ENCODE peak calls at places on chromosomes 4 and X, in eight cellular contexts. B is NCI-H2171 treated with DMSO at 0.1 percent for 48 hours; K is NCI-H1092; F is stomach; S is nephron progenitor cell; C is uterus; T is effector CD4-positive, alpha-beta T cell; M is mesendoderm. J is an unnamed sample.
A peak's percentile ranks its signal among the peaks of the same experiment; 100 is the strongest.

GRCh38 chr4:144190009-144190408 is 49.5 kb upstream of the GYPA start:
- DNase-seq in M (no peak), S (no peak), B (no peak), F (no peak), C (no peak), K (no peak), T (no peak), J (no peak)

GRCh38 chrX:154998204-154998880 is 24.2 kb downstream of the F8 start:
- DNase-seq in K (no peak), T (no peak), S (no peak), M (no peak), B (no peak), F (no peak), C (no peak), J (no peak)

GRCh38 chrX:57595381-57595811 is 3.6 kb downstream of the ZXDB start:
- DNase-seq in S (no peak), M (no peak), C (peak; percentile 46), B (no peak), F (no peak), K (no peak), T (no peak), J (no peak)

GRCh38 chrX:65034641-65035450 is 58.6 kb upstream of the ZC4H2 start:
- DNase-seq in T (peak; percentile 56), S (peak; percentile 86), C (peak; percentile 84), F (peak; percentile 79), B (peak; percentile 11), M (peak; percentile 92), K (peak; percentile 36), J (peak; percentile 77)

GRCh38 chr4:142265536-142265935 is 580.6 kb downstream of the INPP4B start:
- DNase-seq in C (no peak), B (no peak), S (no peak), T (no peak), M (no peak), F (no peak), K (no peak), J (peak; percentile 41)

GRCh38 chrX:1491851-1492349 is 39.2 kb upstream of the ASMTL start:
- DNase-seq in B (no peak), T (no peak), K (no peak), M (peak; percentile 92), C (no peak), S (peak; percentile 55), F (no peak), J (no peak)

GRCh38 chr4:127975121-127975770 is 10.0 kb downstream of the ABHD18 start:
- DNase-seq in B (no peak), S (no peak), M (no peak), T (no peak), K (no peak), F (no peak), C (no peak), J (no peak)

GRCh38 chrX:95875661-95876060 is 809.0 kb upstream of the DIAPH2 start:
- DNase-seq in F (no peak), S (no peak), B (no peak), C (no peak), M (no peak), T (no peak), K (no peak), J (no peak)

GRCh38 chrX:103685396-103685795 is 1.1 kb downstream of the MORF4L2 start:
- DNase-seq in B (no peak), F (no peak), K (no peak), M (no peak), S (no peak), C (no peak), T (no peak), J (no peak)

GRCh38 chr4:81040175-81040659 is 9.7 kb downstream of the BMP3 start:
- DNase-seq in T (no peak), K (peak; percentile 13), S (peak; percentile 18), C (no peak), M (peak; percentile 34), B (peak; percentile 24), F (no peak), J (no peak)

GRCh38 chr4:127623755-127624087 is 9.0 kb upstream of the INTU start:
- DNase-seq in F (no peak), C (peak; percentile 26), T (no peak), B (no peak), S (peak; percentile 34), M (no peak), K (no peak), J (no peak)

GRCh38 chrX:37667141-37667540 is 18.4 kb upstream of the XK start:
- DNase-seq in M (no peak), C (no peak), F (peak; percentile 29), S (no peak), K (no peak), T (no peak), B (no peak), J (no peak)

GRCh38 chr4:17587094-17587822 is 10.3 kb downstream of the LAP3 start:
- DNase-seq in C (no peak), F (no peak), T (no peak), M (peak; percentile 12), B (no peak), K (no peak), S (no peak), J (no peak)

GRCh38 chr4:82984459-82984858 is 26.2 kb downstream of the LIN54 start:
- DNase-seq in F (no peak), S (no peak), B (no peak), C (no peak), M (no peak), T (no peak), K (no peak), J (no peak)

GRCh38 chrX:136711147-136711546 is 63.2 kb downstream of the CD40LG start:
- DNase-seq in M (peak; percentile 48), F (peak; percentile 35), K (peak; percentile 23), S (peak; percentile 15), B (no peak), C (peak; percentile 31), T (no peak), J (no peak)

GRCh38 chr4:181008164-181008563 is 1235.0 kb upstream of the TENM3 start:
- DNase-seq in M (no peak), S (no peak), K (no peak), B (no peak), F (no peak), T (no peak), C (no peak), J (no peak)

GRCh38 chrX:110561036-110561435 is 202.4 kb downstream of the RTL9 start:
- DNase-seq in K (no peak), T (no peak), S (no peak), B (no peak), F (no peak), M (no peak), C (no peak), J (no peak)

GRCh38 chrX:46444011-46444410 is 101.2 kb downstream of the ZNF674 start:
- DNase-seq in M (peak; percentile 84), B (no peak), C (no peak), S (no peak), T (no peak), K (no peak), F (no peak), J (no peak)

GRCh38 chrX:1451251-1451675 is 1.4 kb downstream of the ASMTL start:
- DNase-seq in F (no peak), K (no peak), S (no peak), B (no peak), C (no peak), M (no peak), T (no peak), J (no peak)

J was measured in T-helper 1 cell.